ENCODE peak calls at places on chromosomes 11 and 22, in ten cellular contexts. One of them, this sample, is unnamed.

GRCh38 chr22:29704528-29705285 is 15.1 kb upstream of the CABP7 start:
- DNase-seq in astrocyte: peak; percentile 55
- DNase-seq in endothelial cell of umbilical vein: no peak
- DNase-seq in OCI-LY7: peak; percentile 24
- DNase-seq in lower lobe of right lung: no peak
- DNase-seq in HAP-1: no peak
- DNase-seq in psoas muscle: no peak
- DNase-seq in mesendoderm: no peak
- DNase-seq in aorta: no peak
- DNase-seq in mesenchymal stem cell: peak; percentile 69
- DNase-seq in this sample: peak; percentile 65

GRCh38 chr22:33568934-33569496 is 351.3 kb downstream of the LARGE1 start:
- DNase-seq in astrocyte: no peak
- DNase-seq in endothelial cell of umbilical vein: no peak
- DNase-seq in OCI-LY7: peak; percentile 62
- DNase-seq in lower lobe of right lung: no peak
- DNase-seq in HAP-1: no peak
- DNase-seq in psoas muscle: no peak
- DNase-seq in mesendoderm: peak; percentile 22
- DNase-seq in aorta: no peak
- DNase-seq in mesenchymal stem cell: no peak
- DNase-seq in this sample: no peak

GRCh38 chr11:76629853-76630599 is 40.5 kb downstream of the LRRC32 start:
- DNase-seq in astrocyte: no peak
- DNase-seq in endothelial cell of umbilical vein: peak; percentile 96
- DNase-seq in OCI-LY7: no peak
- DNase-seq in lower lobe of right lung: peak; percentile 75
- DNase-seq in HAP-1: no peak
- DNase-seq in psoas muscle: peak; percentile 82
- DNase-seq in mesendoderm: no peak
- DNase-seq in aorta: peak; percentile 92
- DNase-seq in mesenchymal stem cell: no peak
- DNase-seq in this sample: no peak

GRCh38 chr11:94526645-94527438 is 14.6 kb downstream of the C11orf97 start:
- DNase-seq in astrocyte: peak; percentile 13
- DNase-seq in endothelial cell of umbilical vein: no peak
- DNase-seq in OCI-LY7: no peak
- DNase-seq in lower lobe of right lung: no peak
- DNase-seq in HAP-1: no peak
- DNase-seq in psoas muscle: no peak
- DNase-seq in mesendoderm: no peak
- DNase-seq in aorta: no peak
- DNase-seq in mesenchymal stem cell: no peak
- DNase-seq in this sample: no peak

GRCh38 chr22:41300661-41301060 is 664 bp upstream of the ZC3H7B start:
- DNase-seq in astrocyte: no peak
- DNase-seq in endothelial cell of umbilical vein: no peak
- DNase-seq in OCI-LY7: no peak
- DNase-seq in lower lobe of right lung: no peak
- DNase-seq in HAP-1: no peak
- DNase-seq in psoas muscle: no peak
- DNase-seq in mesendoderm: no peak
- DNase-seq in aorta: no peak
- DNase-seq in mesenchymal stem cell: no peak
- DNase-seq in this sample: no peak

GRCh38 chr11:43953521-43953920 is 11.1 kb downstream of the C11orf96 start:
- DNase-seq in astrocyte: no peak
- DNase-seq in endothelial cell of umbilical vein: no peak
- DNase-seq in OCI-LY7: no peak
- DNase-seq in lower lobe of right lung: no peak
- DNase-seq in HAP-1: no peak
- DNase-seq in psoas muscle: no peak
- DNase-seq in mesendoderm: no peak
- DNase-seq in aorta: no peak
- DNase-seq in mesenchymal stem cell: no peak
- DNase-seq in this sample: no peak

GRCh38 chr11:65574147-65574962 is 1.5 kb upstream of the EHBP1L1 start:
- DNase-seq in astrocyte: peak; percentile 90
- DNase-seq in endothelial cell of umbilical vein: peak; percentile 96
- DNase-seq in OCI-LY7: peak; percentile 93
- DNase-seq in lower lobe of right lung: peak; percentile 96
- DNase-seq in HAP-1: peak; percentile 84
- DNase-seq in psoas muscle: peak; percentile 96
- DNase-seq in mesendoderm: peak; percentile 96
- DNase-seq in aorta: peak; percentile 99
- DNase-seq in mesenchymal stem cell: peak; percentile 98
- DNase-seq in this sample: peak; percentile 100

GRCh38 chr11:130439160-130439519 is 9.3 kb upstream of the ADAMTS15 start:
- DNase-seq in astrocyte: no peak
- DNase-seq in endothelial cell of umbilical vein: no peak
- DNase-seq in OCI-LY7: no peak
- DNase-seq in lower lobe of right lung: no peak
- DNase-seq in HAP-1: no peak
- DNase-seq in psoas muscle: no peak
- DNase-seq in mesendoderm: no peak
- DNase-seq in aorta: no peak
- DNase-seq in mesenchymal stem cell: no peak
- DNase-seq in this sample: no peak

GRCh38 chr22:42179616-42180015 is 49.0 kb upstream of the CYP2D6 start:
- DNase-seq in astrocyte: peak; percentile 76
- DNase-seq in endothelial cell of umbilical vein: no peak
- DNase-seq in OCI-LY7: no peak
- DNase-seq in lower lobe of right lung: no peak
- DNase-seq in HAP-1: no peak
- DNase-seq in psoas muscle: no peak
- DNase-seq in mesendoderm: no peak
- DNase-seq in aorta: no peak
- DNase-seq in mesenchymal stem cell: peak; percentile 51
- DNase-seq in this sample: no peak

GRCh38 chr11:129911298-129911697 is 15.9 kb upstream of the NFRKB start:
- DNase-seq in astrocyte: no peak
- DNase-seq in endothelial cell of umbilical vein: peak; percentile 82
- DNase-seq in OCI-LY7: no peak
- DNase-seq in lower lobe of right lung: no peak
- DNase-seq in HAP-1: no peak
- DNase-seq in psoas muscle: no peak
- DNase-seq in mesendoderm: no peak
- DNase-seq in aorta: no peak
- DNase-seq in mesenchymal stem cell: peak; percentile 59
- DNase-seq in this sample: no peak

DNA sequence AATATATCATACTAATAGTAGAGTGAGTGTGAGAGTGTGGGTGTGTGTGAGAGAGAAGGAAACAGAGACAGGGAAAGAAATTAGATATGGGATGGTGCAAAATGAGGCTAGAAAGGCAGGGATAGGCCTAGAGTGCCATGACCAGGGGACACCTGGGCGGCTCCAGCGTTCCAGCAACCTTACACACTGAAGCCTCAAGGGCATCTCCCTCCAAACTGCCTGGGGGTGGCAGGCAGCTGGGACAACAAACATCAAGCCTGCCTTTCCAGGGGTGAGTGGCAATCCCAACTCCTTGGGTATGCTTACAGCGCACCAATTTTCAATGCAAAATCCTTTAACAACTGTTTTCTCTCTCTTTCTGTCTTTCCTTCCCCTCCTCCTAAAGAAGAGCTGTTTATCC is 90.0 kb downstream of the RPL27A start:
- DNase-seq in astrocyte: no peak
- DNase-seq in endothelial cell of umbilical vein: no peak
- DNase-seq in OCI-LY7: no peak
- DNase-seq in lower lobe of right lung: no peak
- DNase-seq in HAP-1: no peak
- DNase-seq in psoas muscle: no peak
- DNase-seq in mesendoderm: no peak
- DNase-seq in aorta: no peak
- DNase-seq in mesenchymal stem cell: no peak
- DNase-seq in this sample: no peak
- H3K4me1 ChIP-seq in astrocyte: peaks cover 41% of the 10 kb centered on the region
- H3K4me1 ChIP-seq in endothelial cell of umbilical vein: peaks cover 10% of the 10 kb centered on the region
- H3K4me1 ChIP-seq in OCI-LY7: no peaks in the 10 kb centered on the region
- H3K4me1 ChIP-seq in lower lobe of right lung: peaks cover 18% of the 10 kb centered on the region
- H3K4me1 ChIP-seq in HAP-1: peaks cover 10% of the 10 kb centered on the region
- H3K4me1 ChIP-seq in psoas muscle: peaks cover 24% of the 10 kb centered on the region
- H3K4me1 ChIP-seq in mesendoderm: peaks cover 3% of the 10 kb centered on the region
- H3K4me1 ChIP-seq in aorta: peaks cover 9% of the 10 kb centered on the region
- H3K4me1 ChIP-seq in mesenchymal stem cell: peaks cover 16% of the 10 kb centered on the region
- H3K4me1 ChIP-seq in this sample: peaks cover 21% of the 10 kb centered on the region

GRCh38 chr11:10692716-10693115 is 839 bp downstream of the IRAG1 start:
- DNase-seq in astrocyte: no peak
- DNase-seq in endothelial cell of umbilical vein: no peak
- DNase-seq in OCI-LY7: no peak
- DNase-seq in lower lobe of right lung: no peak
- DNase-seq in HAP-1: no peak
- DNase-seq in psoas muscle: no peak
- DNase-seq in mesendoderm: no peak
- DNase-seq in aorta: no peak
- DNase-seq in mesenchymal stem cell: no peak
- DNase-seq in this sample: no peak
- H3K4me1 ChIP-seq in astrocyte: peaks cover 29% of the 10 kb centered on the region
- H3K4me1 ChIP-seq in endothelial cell of umbilical vein: no peaks in the 10 kb centered on the region
- H3K4me1 ChIP-seq in OCI-LY7: no peaks in the 10 kb centered on the region
- H3K4me1 ChIP-seq in lower lobe of right lung: peaks cover 28% of the 10 kb centered on the region
- H3K4me1 ChIP-seq in HAP-1: no peaks in the 10 kb centered on the region
- H3K4me1 ChIP-seq in psoas muscle: no peaks in the 10 kb centered on the region
- H3K4me1 ChIP-seq in mesendoderm: no peaks in the 10 kb centered on the region
- H3K4me1 ChIP-seq in aorta: no peaks in the 10 kb centered on the region
- H3K4me1 ChIP-seq in mesenchymal stem cell: peaks cover 20% of the 10 kb centered on the region
- H3K4me1 ChIP-seq in this sample: peaks cover 38% of the 10 kb centered on the region

DNA sequence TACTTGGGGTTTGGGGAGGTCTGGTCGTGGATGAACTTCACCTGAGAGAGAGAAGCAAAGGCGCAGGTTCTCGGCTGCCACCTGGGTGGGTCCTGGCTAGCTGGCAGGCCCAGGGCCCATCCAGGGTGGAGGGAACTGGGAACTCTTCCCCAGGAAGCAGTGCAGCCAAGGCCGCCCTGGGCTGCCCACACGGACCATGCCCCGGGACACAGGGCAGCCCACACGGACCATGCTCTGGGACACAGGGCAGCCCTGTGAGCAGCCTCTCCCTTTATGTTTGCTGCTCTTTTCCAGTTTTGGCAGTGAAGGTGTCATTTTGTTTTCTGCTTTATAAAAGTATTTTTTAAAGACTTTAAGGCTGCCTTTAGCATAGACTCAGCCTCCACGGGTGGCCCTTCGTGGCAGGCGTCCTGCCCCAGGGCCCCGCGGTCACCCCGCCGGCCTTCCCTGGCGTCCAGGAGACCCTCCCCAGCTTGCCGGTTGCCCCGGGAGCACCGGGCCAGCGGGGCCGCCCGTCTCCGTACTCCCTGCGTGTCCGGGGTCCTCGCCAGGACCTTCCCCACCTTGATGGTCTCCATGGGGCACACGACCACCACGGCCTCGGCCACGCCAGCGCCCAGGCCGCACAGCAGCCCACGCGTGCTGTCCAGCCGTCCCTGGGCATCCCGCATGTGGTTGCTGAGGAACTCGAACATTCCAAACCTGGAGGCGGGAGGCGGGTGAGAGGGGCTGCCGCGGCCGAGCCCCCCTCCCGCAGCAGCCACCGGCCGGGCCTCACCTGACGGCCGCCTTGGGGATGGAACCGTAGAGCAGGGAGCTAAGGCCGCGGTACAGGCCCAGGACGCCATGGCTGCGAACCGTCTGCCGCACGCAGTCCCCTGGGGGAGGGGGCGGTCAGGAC is 1.1 kb downstream of the SLC25A1 start:
- DNase-seq in astrocyte: no peak
- DNase-seq in endothelial cell of umbilical vein: no peak
- DNase-seq in OCI-LY7: no peak
- DNase-seq in lower lobe of right lung: no peak
- DNase-seq in HAP-1: no peak
- DNase-seq in psoas muscle: no peak
- DNase-seq in mesendoderm: no peak
- DNase-seq in aorta: no peak
- DNase-seq in mesenchymal stem cell: no peak
- DNase-seq in this sample: no peak
- H3K4me1 ChIP-seq in astrocyte: peaks cover 39% of the 10 kb centered on the region
- H3K4me1 ChIP-seq in endothelial cell of umbilical vein: peaks cover 16% of the 10 kb centered on the region
- H3K4me1 ChIP-seq in OCI-LY7: peaks cover 67% of the 10 kb centered on the region
- H3K4me1 ChIP-seq in lower lobe of right lung: peaks cover 42% of the 10 kb centered on the region
- H3K4me1 ChIP-seq in HAP-1: peaks cover 28% of the 10 kb centered on the region
- H3K4me1 ChIP-seq in psoas muscle: peaks cover 21% of the 10 kb centered on the region
- H3K4me1 ChIP-seq in mesendoderm: peaks cover 11% of the 10 kb centered on the region
- H3K4me1 ChIP-seq in aorta: no peaks in the 10 kb centered on the region
- H3K4me1 ChIP-seq in mesenchymal stem cell: peaks cover 59% of the 10 kb centered on the region
- H3K4me1 ChIP-seq in this sample: peaks cover 49% of the 10 kb centered on the region

DNA sequence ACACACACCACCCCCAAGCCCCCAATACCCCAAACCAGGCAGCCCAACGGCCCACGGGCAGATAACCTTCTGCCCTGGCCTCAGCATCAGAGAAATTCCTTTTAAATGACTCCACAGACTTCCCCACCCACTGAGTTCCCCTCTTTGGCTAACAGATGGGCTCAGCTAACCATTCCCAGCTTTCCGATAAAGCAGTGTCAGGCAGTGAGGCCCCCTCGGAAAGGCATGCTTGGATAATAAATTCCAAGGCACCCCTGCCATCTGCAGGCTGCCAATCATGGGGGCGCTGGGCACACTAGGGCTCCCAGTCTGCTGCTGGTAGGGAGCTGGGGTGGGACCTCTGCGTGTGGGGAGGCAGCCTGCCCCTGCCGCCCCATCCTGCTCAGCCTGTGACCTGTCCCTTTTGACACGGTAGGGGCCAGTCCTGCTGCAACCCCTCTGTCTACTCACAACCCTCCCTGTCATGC is 453.6 kb downstream of the MIAT start:
- DNase-seq in astrocyte: peak; percentile 95
- DNase-seq in endothelial cell of umbilical vein: peak; percentile 59
- DNase-seq in OCI-LY7: no peak
- DNase-seq in lower lobe of right lung: no peak
- DNase-seq in HAP-1: no peak
- DNase-seq in psoas muscle: no peak
- DNase-seq in mesendoderm: peak; percentile 88
- DNase-seq in aorta: no peak
- DNase-seq in mesenchymal stem cell: peak; percentile 75
- DNase-seq in this sample: peak; percentile 87
- H3K4me1 ChIP-seq in astrocyte: peaks cover 79% of the 10 kb centered on the region
- H3K4me1 ChIP-seq in endothelial cell of umbilical vein: peaks cover 76% of the 10 kb centered on the region
- H3K4me1 ChIP-seq in OCI-LY7: no peaks in the 10 kb centered on the region
- H3K4me1 ChIP-seq in lower lobe of right lung: peaks cover 4% of the 10 kb centered on the region
- H3K4me1 ChIP-seq in HAP-1: no peaks in the 10 kb centered on the region
- H3K4me1 ChIP-seq in psoas muscle: no peaks in the 10 kb centered on the region
- H3K4me1 ChIP-seq in mesendoderm: no peaks in the 10 kb centered on the region
- H3K4me1 ChIP-seq in aorta: peaks cover 8% of the 10 kb centered on the region
- H3K4me1 ChIP-seq in mesenchymal stem cell: peaks cover 34% of the 10 kb centered on the region
- H3K4me1 ChIP-seq in this sample: peaks cover 87% of the 10 kb centered on the region

GRCh38 chr22:30943368-30943767 is 25.2 kb downstream of the MORC2 start:
- DNase-seq in astrocyte: no peak
- DNase-seq in endothelial cell of umbilical vein: no peak
- DNase-seq in OCI-LY7: no peak
- DNase-seq in lower lobe of right lung: no peak
- DNase-seq in HAP-1: no peak
- DNase-seq in psoas muscle: no peak
- DNase-seq in mesendoderm: no peak
- DNase-seq in aorta: no peak
- DNase-seq in mesenchymal stem cell: no peak
- DNase-seq in this sample: no peak
- H3K4me1 ChIP-seq in astrocyte: no peaks in the 10 kb centered on the region
- H3K4me1 ChIP-seq in endothelial cell of umbilical vein: no peaks in the 10 kb centered on the region
- H3K4me1 ChIP-seq in OCI-LY7: no peaks in the 10 kb centered on the region
- H3K4me1 ChIP-seq in lower lobe of right lung: peaks cover 11% of the 10 kb centered on the region
- H3K4me1 ChIP-seq in HAP-1: no peaks in the 10 kb centered on the region
- H3K4me1 ChIP-seq in psoas muscle: peaks cover 8% of the 10 kb centered on the region
- H3K4me1 ChIP-seq in mesendoderm: no peaks in the 10 kb centered on the region
- H3K4me1 ChIP-seq in aorta: no peaks in the 10 kb centered on the region
- H3K4me1 ChIP-seq in mesenchymal stem cell: no peaks in the 10 kb centered on the region
- H3K4me1 ChIP-seq in this sample: no peaks in the 10 kb centered on the region